ENCODE peak calls at places on chromosomes 4 and X, in four cellular contexts. T is left ventricle myocardium inferior, P is stomach, E is myocyte. F is an unnamed sample.

GRCh38 chrX:45007598-45007997 is 134.6 kb downstream of the KDM6A start:
- DNase-seq in T (no peak), P (no peak), E (no peak), F (no peak)

GRCh38 chrX:12999422-12999821 is 24.5 kb downstream of the TMSB4X start:
- DNase-seq in T (no peak), P (no peak), E (no peak), F (no peak)

GRCh38 chr4:79467246-79467932 is 59.4 kb upstream of the GK2 start:
- DNase-seq in T (no peak), P (no peak), E (no peak), F (no peak)

GRCh38 chr4:186725422-186726149 is 1.9 kb upstream of the FAT1 start:
- DNase-seq in T (peak; percentile 81), P (peak; percentile 81), E (peak; percentile 86), F (peak; percentile 87)

GRCh38 chr4:76624271-76624681 is 189.2 kb downstream of the SHROOM3 start:
- DNase-seq in T (no peak), P (no peak), E (peak; percentile 96), F (no peak)

GRCh38 chr4:150250998-150251651 is 172.9 kb downstream of the DCLK2 start:
- DNase-seq in T (no peak), P (no peak), E (no peak), F (no peak)

GRCh38 chr4:153346563-153346962 is 2.1 kb downstream of the MND1 start:
- DNase-seq in T (no peak), P (no peak), E (peak; percentile 10), F (no peak)

GRCh38 chr4:86279247-86279960 is 80.4 kb downstream of the MAPK10 start:
- DNase-seq in T (no peak), P (no peak), E (no peak), F (no peak)

GRCh38 chrX:123803331-123803983 is 56.4 kb upstream of the XIAP start:
- DNase-seq in T (no peak), P (no peak), E (peak; percentile 86), F (no peak)

GRCh38 chr4:12016729-12017128 is 588.0 kb upstream of the HS3ST1 start:
- DNase-seq in T (no peak), P (no peak), E (no peak), F (no peak)

GRCh38 chrX:51894697-51895336 is 1.4 kb downstream of the MAGED1 start:
- DNase-seq in T (no peak), P (no peak), E (peak; percentile 85), F (peak; percentile 27)

GRCh38 chr4:54499308-54500074 is 158.3 kb upstream of the KIT start:
- DNase-seq in T (no peak), P (no peak), E (no peak), F (no peak)

GRCh38 chrX:11944486-11944885 is 186.4 kb downstream of the MSL3 start:
- DNase-seq in T (no peak), P (no peak), E (peak; percentile 55), F (no peak)

GRCh38 chr4:94454405-94454804 is 2.7 kb downstream of the PDLIM5 start:
- DNase-seq in T (no peak), P (no peak), E (no peak), F (no peak)

GRCh38 chrX:20284444-20284843 is 17.7 kb upstream of the RPS6KA3 start:
- DNase-seq in T (no peak), P (no peak), E (no peak), F (no peak)

F was measured in transverse colon.